ENCODE peak calls at places on chromosomes 12 and 14, in ten cellular contexts. Z is AG09319, L is type B pancreatic cell, U is A549, M is astrocyte, W is Panc1, D is lung, P is progenitor cell of endocrine pancreas, N is glutamatergic neuron, X is mammary epithelial cell. F is an unnamed sample.

GRCh38 chr12:75790219-75790618 is 241.4 kb downstream of the PHLDA1 start:
- DNase-seq in Z (no peak), L (no peak), U (no peak), M (no peak), W (no peak), D (no peak), P (no peak), N (no peak), X (peak; percentile 79), F (no peak)

GRCh38 chr12:56634242-56634836 is 4.2 kb upstream of the BAZ2A start:
- DNase-seq in Z (no peak), L (no peak), U (peak; percentile 59), M (no peak), W (no peak), D (peak; percentile 63), P (peak; percentile 59), N (peak; percentile 36), X (peak; percentile 82), F (peak; percentile 53)

GRCh38 chr12:78802593-78802992 is 62.0 kb upstream of the SYT1 start:
- DNase-seq in Z (peak; percentile 22), L (no peak), U (peak; percentile 3), M (peak; percentile 97), W (no peak), D (no peak), P (no peak), N (no peak), X (peak; percentile 87), F (no peak)

GRCh38 chr14:21069388-21070082 is 569 bp upstream of the ARHGEF40 start:
- DNase-seq in Z (no peak), L (no peak), U (peak; percentile 19), M (peak; percentile 23), W (no peak), D (no peak), P (no peak), N (peak; percentile 42), X (no peak), F (peak; percentile 38)

GRCh38 chr12:95532851-95533250 is 18.4 kb downstream of the USP44 start:
- DNase-seq in Z (no peak), L (no peak), U (no peak), M (peak; percentile 72), W (no peak), D (no peak), P (no peak), N (no peak), X (peak; percentile 62), F (no peak)

GRCh38 chr12:124381454-124382207 is 86.7 kb downstream of the RFLNA start:
- DNase-seq in Z (peak; percentile 45), L (no peak), U (peak; percentile 71), M (peak; percentile 81), W (no peak), D (peak; percentile 90), P (no peak), N (no peak), X (peak; percentile 44), F (no peak)

GRCh38 chr12:108609535-108610335 is 11.9 kb upstream of the TMEM119 start:
- DNase-seq in Z (peak; percentile 82), L (no peak), U (no peak), M (peak; percentile 84), W (no peak), D (peak; percentile 64), P (no peak), N (no peak), X (no peak), F (no peak)

GRCh38 chr12:54357802-54358619 is 6.3 kb downstream of the GPR84 start:
- DNase-seq in Z (no peak), L (no peak), U (no peak), M (no peak), W (no peak), D (no peak), P (no peak), N (no peak), X (no peak), F (peak; percentile 69)

GRCh38 chr12:96578526-96579125 is 89.2 kb downstream of the CFAP54 start:
- DNase-seq in Z (no peak), L (no peak), U (peak; percentile 48), M (peak; percentile 38), W (no peak), D (no peak), P (no peak), N (no peak), X (peak; percentile 33), F (peak; percentile 44)

GRCh38 chr12:120925740-120926563 is 21.8 kb upstream of the SPPL3 start:
- DNase-seq in Z (no peak), L (no peak), U (no peak), M (no peak), W (no peak), D (no peak), P (no peak), N (no peak), X (peak; percentile 98), F (no peak)

GRCh38 chr12:20260864-20261263 is 107.5 kb upstream of the PDE3A start:
- DNase-seq in Z (no peak), L (no peak), U (no peak), M (no peak), W (no peak), D (no peak), P (no peak), N (no peak), X (no peak), F (no peak)

GRCh38 chr12:55142896-55143870 is 17.0 kb downstream of the OR9K2 start:
- DNase-seq in Z (no peak), L (no peak), U (peak; percentile 11), M (peak; percentile 10), W (peak; percentile 25), D (no peak), P (peak; percentile 25), N (peak; percentile 35), X (peak; percentile 44), F (peak; percentile 21)

GRCh38 chr12:120866143-120866542 is 38.0 kb downstream of the SPPL3 start:
- DNase-seq in Z (no peak), L (no peak), U (no peak), M (no peak), W (no peak), D (no peak), P (no peak), N (no peak), X (no peak), F (no peak)

GRCh38 chr12:94660436-94660835 is 10.1 kb upstream of the TMCC3 start:
- DNase-seq in Z (no peak), L (no peak), U (no peak), M (no peak), W (no peak), D (no peak), P (no peak), N (no peak), X (peak; percentile 90), F (no peak)

GRCh38 chr14:79356040-79356439 is 855.3 kb downstream of the DIO2 start:
- DNase-seq in Z (no peak), L (no peak), U (no peak), M (peak; percentile 16), W (no peak), D (no peak), P (no peak), N (no peak), X (no peak), F (no peak)

GRCh38 chr14:67583711-67584644 is 16.1 kb downstream of the PIGH start:
- DNase-seq in Z (no peak), L (no peak), U (peak; percentile 81), M (peak; percentile 20), W (peak; percentile 39), D (no peak), P (peak; percentile 32), N (peak; percentile 47), X (peak; percentile 32), F (peak; percentile 77)

GRCh38 chr12:81809829-81810595 is 50.9 kb upstream of the PPFIA2 start:
- DNase-seq in Z (no peak), L (no peak), U (no peak), M (no peak), W (no peak), D (no peak), P (no peak), N (no peak), X (no peak), F (no peak)
- TF ChIP-seq CTCF in Z (no peak), L (no peak), U (no peak), M (no peak), W (no peak), D (no peak), P (no peak), N (no peak), X (no peak), F (no peak)

DNA sequence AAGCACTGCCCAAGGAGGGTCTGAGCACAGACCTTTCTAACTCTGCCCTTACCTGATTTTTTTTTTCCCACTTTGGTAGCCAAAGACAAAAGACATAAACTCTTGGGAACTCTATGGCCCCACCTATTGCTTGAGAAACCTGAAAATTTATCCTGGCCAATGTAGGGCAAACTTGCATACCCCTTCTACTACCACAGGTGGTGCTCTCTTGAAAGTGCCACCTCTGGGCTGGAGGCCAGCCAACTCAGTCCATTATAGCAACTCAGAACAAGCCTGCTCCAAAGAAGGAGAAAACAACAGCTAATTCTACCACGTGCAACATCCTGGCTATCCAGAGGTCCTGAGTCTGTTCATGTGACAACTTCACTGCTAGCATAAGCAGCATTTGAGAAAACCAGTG is 55.7 kb upstream of the ABCD2 start:
- DNase-seq in Z (no peak), L (no peak), U (no peak), M (no peak), W (no peak), D (no peak), P (no peak), N (no peak), X (no peak), F (no peak)
- TF ChIP-seq CTCF in Z (no peak), L (no peak), U (no peak), M (no peak), W (no peak), D (no peak), P (no peak), N (no peak), X (no peak), F (no peak)

GRCh38 chr12:68786929-68787328 is 21.0 kb upstream of the MDM2 start:
- DNase-seq in Z (no peak), L (no peak), U (no peak), M (no peak), W (no peak), D (no peak), P (no peak), N (no peak), X (no peak), F (no peak)
- TF ChIP-seq CTCF in Z (no peak), L (no peak), U (no peak), M (no peak), W (peak; percentile 49), D (no peak), P (no peak), N (no peak), X (peak; percentile 16), F (peak; percentile 16)

DNA sequence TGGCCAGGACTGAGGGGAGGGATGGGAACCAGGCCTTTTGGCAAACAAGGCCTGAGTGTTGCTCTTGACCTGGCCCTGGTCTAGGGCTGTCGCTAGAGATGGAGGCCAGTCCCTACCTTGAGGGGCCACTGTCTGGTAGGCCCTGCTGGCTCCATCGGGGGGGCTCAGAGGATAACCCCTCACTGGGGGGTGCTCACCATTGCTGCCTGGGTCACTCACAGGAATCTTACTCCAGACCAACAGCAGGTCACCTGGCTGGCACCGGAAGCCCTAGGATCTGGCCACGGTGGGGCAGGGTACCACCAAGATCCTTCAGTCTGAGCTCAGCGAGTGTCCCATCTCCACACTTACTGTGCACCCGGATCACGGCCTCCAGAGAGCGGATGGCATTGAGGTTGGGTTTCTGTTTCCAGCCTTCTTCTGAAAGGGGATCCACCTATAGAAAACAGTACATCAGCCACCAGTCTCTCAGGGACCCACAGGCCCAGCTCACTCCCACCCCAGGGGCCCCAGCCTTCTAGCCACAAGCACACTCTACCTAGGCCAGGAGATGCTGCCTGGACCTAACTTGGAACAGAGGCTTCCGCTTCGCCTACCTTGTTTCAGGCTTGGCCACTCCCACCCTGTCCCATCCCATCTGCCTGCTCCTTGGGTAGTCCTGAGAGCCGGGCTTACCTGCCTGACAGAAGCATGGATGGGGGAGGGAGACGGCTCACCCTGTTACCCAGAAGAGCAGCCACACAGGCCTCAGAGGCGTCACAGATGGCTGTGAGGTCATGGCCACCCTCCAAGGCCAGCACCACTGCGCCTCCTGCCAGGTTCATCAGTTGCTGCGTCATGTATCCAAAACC is 12.2 kb downstream of the SLC48A1 start:
- DNase-seq in Z (no peak), L (no peak), U (no peak), M (no peak), W (no peak), D (no peak), P (no peak), N (no peak), X (no peak), F (no peak)
- TF ChIP-seq CTCF in Z (no peak), L (no peak), U (no peak), M (no peak), W (no peak), D (no peak), P (no peak), N (no peak), X (no peak), F (no peak)